ENCODE peak calls at places on chromosome 1, in four cellular contexts. B is GM12891, V is immature natural killer cell, Z is NCI-H1092 treated with DMSO at 0.1 percent for 48 hours. Y is an unnamed sample.
A peak's percentile ranks its signal among the peaks of the same experiment; 100 is the strongest.

GRCh38 chr1:187477103-187477502 is 648.4 kb downstream of the PLA2G4A start:
- DNase-seq in B (no peak), V (no peak), Z (no peak), Y (no peak)

GRCh38 chr1:35253941-35254340 is 14.6 kb upstream of the ZMYM4 start:
- DNase-seq in B (no peak), V (no peak), Z (no peak), Y (no peak)

GRCh38 chr1:112849425-112849966 is 106.5 kb downstream of the SLC16A1 start:
- DNase-seq in B (peak; percentile 21), V (no peak), Z (peak; percentile 46), Y (no peak)

GRCh38 chr1:35442737-35443136 is 114.5 kb downstream of the KIAA0319L start:
- DNase-seq in B (no peak), V (no peak), Z (no peak), Y (no peak)

GRCh38 chr1:197911172-197911856 is 5.9 kb upstream of the LHX9 start:
- DNase-seq in B (no peak), V (no peak), Z (peak; percentile 6), Y (no peak)

GRCh38 chr1:40315239-40315794 is 1.8 kb downstream of the COL9A2 start:
- DNase-seq in B (peak; percentile 77), V (peak; percentile 72), Z (peak; percentile 95), Y (peak; percentile 88)

GRCh38 chr1:82927753-82928152 is 1071.2 kb downstream of the TTLL7 start:
- DNase-seq in B (no peak), V (no peak), Z (no peak), Y (no peak)

GRCh38 chr1:206002160-206002559 is 1.0 kb downstream of the RAB7B start:
- DNase-seq in B (no peak), V (no peak), Z (no peak), Y (no peak)

GRCh38 chr1:125065821-125066180 is 3881.0 kb downstream of the SRGAP2C start:
- DNase-seq in B (no peak), V (no peak), Z (no peak), Y (no peak)

GRCh38 chr1:10685196-10685850 is 111.1 kb downstream of the CASZ1 start:
- DNase-seq in B (no peak), V (no peak), Z (no peak), Y (no peak)

GRCh38 chr1:91745649-91746383 is 140.1 kb downstream of the TGFBR3 start:
- DNase-seq in B (no peak), V (no peak), Z (no peak), Y (no peak)

GRCh38 chr1:71640131-71640530 is 559.3 kb upstream of the ZRANB2 start:
- DNase-seq in B (no peak), V (no peak), Z (no peak), Y (no peak)

GRCh38 chr1:198893763-198894444 is 255.1 kb downstream of the PTPRC start:
- DNase-seq in B (no peak), V (no peak), Z (no peak), Y (no peak)

GRCh38 chr1:12383786-12384185 is 154.0 kb downstream of the VPS13D start:
- DNase-seq in B (no peak), V (no peak), Z (no peak), Y (no peak)

GRCh38 chr1:235454021-235454420 is 50.2 kb downstream of the B3GALNT2 start:
- DNase-seq in B (no peak), V (no peak), Z (no peak), Y (no peak)

GRCh38 chr1:25862785-25863485 is 3.7 kb upstream of the AUNIP start:
- DNase-seq in B (no peak), V (no peak), Z (no peak), Y (no peak)